ENCODE peak calls at places on chromosomes 13 and 19, in eight cellular contexts. L is PC-3, U is IMR-90, H is H9, J is neural progenitor cell, Z is neuronal stem cell, Y is OCI-LY7, S is HepG2. D is an unnamed sample.

GRCh38 chr19:35754365-35755139 is 2.3 kb downstream of the HSPB6 start:
- DNase-seq in L (no peak), U (no peak), H (peak), J (no peak), Z (no peak), Y (no peak), S (no peak), D (no peak)

GRCh38 chr13:110616103-110617101 is 1.1 kb downstream of the NAXD start:
- DNase-seq in L (peak), U (peak), H (no peak), J (peak), Z (peak), Y (peak), S (peak), D (no peak)

GRCh38 chr13:37680137-37680536 is 81.6 kb upstream of the POSTN start:
- DNase-seq in L (no peak), U (no peak), H (no peak), J (no peak), Z (no peak), Y (no peak), S (no peak), D (no peak)

GRCh38 chr19:37999309-38000213 is 92.6 kb downstream of the SIPA1L3 start:
- DNase-seq in L (peak), U (peak), H (no peak), J (no peak), Z (no peak), Y (no peak), S (no peak), D (no peak)

GRCh38 chr19:46381746-46382345 is 31.5 kb downstream of the CCDC8 start:
- DNase-seq in L (no peak), U (no peak), H (peak), J (no peak), Z (no peak), Y (no peak), S (no peak), D (no peak)

GRCh38 chr13:113916330-113916815 is 52.5 kb upstream of the GAS6 start:
- DNase-seq in L (no peak), U (peak), H (peak), J (no peak), Z (no peak), Y (no peak), S (no peak), D (no peak)

GRCh38 chr19:58395220-58395978 is at the start of gene RNF225:
- DNase-seq in L (peak), U (no peak), H (peak), J (no peak), Z (no peak), Y (no peak), S (no peak), D (no peak)

GRCh38 chr19:49152218-49152550 is 3.0 kb downstream of the HRC start:
- DNase-seq in L (no peak), U (no peak), H (no peak), J (no peak), Z (no peak), Y (no peak), S (no peak), D (no peak)

GRCh38 chr13:84446972-84447700 is 564.9 kb upstream of the SLITRK1 start:
- DNase-seq in L (no peak), U (no peak), H (no peak), J (no peak), Z (no peak), Y (no peak), S (no peak), D (no peak)

GRCh38 chr19:37127999-37128820 is 44.3 kb downstream of the ZNF585A start:
- DNase-seq in L (no peak), U (no peak), H (no peak), J (no peak), Z (no peak), Y (peak), S (no peak), D (no peak)

GRCh38 chr19:55590621-55591020 is 8.7 kb downstream of the FIZ1 start:
- DNase-seq in L (peak), U (no peak), H (peak), J (peak), Z (no peak), Y (peak), S (no peak), D (no peak)

GRCh38 chr19:45999653-46000121 is 4.4 kb downstream of the CCDC61 start:
- DNase-seq in L (no peak), U (peak), H (peak), J (peak), Z (no peak), Y (no peak), S (no peak), D (no peak)

GRCh38 chr13:21344662-21345176 is 114.4 kb downstream of the ZDHHC20 start:
- DNase-seq in L (no peak), U (no peak), H (no peak), J (no peak), Z (no peak), Y (peak), S (no peak), D (no peak)

GRCh38 chr19:12757544-12758274 is 6.1 kb downstream of the BEST2 start:
- DNase-seq in L (peak), U (peak), H (peak), J (peak), Z (peak), Y (peak), S (peak), D (no peak)

GRCh38 chr13:113848020-113848419 is 15.9 kb downstream of the GAS6 start:
- DNase-seq in L (no peak), U (no peak), H (peak), J (no peak), Z (no peak), Y (no peak), S (no peak), D (no peak)

GRCh38 chr19:48926909-48927308 is 6.6 kb upstream of the DHDH start:
- DNase-seq in L (peak), U (peak), H (no peak), J (no peak), Z (no peak), Y (no peak), S (no peak), D (no peak)

GRCh38 chr13:86870388-86870966 is 800.7 kb upstream of the SLITRK5 start:
- DNase-seq in L (peak), U (peak), H (no peak), J (peak), Z (no peak), Y (peak), S (peak), D (no peak)

GRCh38 chr19:50705422-50706019 is 14.1 kb downstream of the SHANK1 start:
- DNase-seq in L (peak), U (peak), H (peak), J (peak), Z (no peak), Y (peak), S (peak), D (peak)

GRCh38 chr13:110913322-110913721 is 1.5 kb downstream of the ANKRD10 start:
- DNase-seq in L (peak), U (peak), H (no peak), J (peak), Z (no peak), Y (peak), S (peak), D (no peak)

GRCh38 chr13:109762791-109763190 is 23.6 kb downstream of the IRS2 start:
- DNase-seq in L (no peak), U (no peak), H (no peak), J (no peak), Z (no peak), Y (no peak), S (no peak), D (no peak)

GRCh38 chr13:27000686-27001085 is 170.9 kb downstream of the USP12 start:
- DNase-seq in L (no peak), U (no peak), H (no peak), J (no peak), Z (no peak), Y (no peak), S (no peak), D (no peak)

GRCh38 chr13:83881031-83881727 is 1.1 kb downstream of the SLITRK1 start:
- DNase-seq in L (no peak), U (no peak), H (no peak), J (peak), Z (no peak), Y (no peak), S (no peak), D (no peak)

GRCh38 chr13:24511019-24511823 is 1.4 kb downstream of the PARP4 start:
- DNase-seq in L (peak), U (peak), H (peak), J (peak), Z (no peak), Y (peak), S (peak), D (peak)

GRCh38 chr19:49057636-49058234 is at the start of gene CGB7:
- DNase-seq in L (peak), U (peak), H (peak), J (peak), Z (peak), Y (no peak), S (peak), D (no peak)

GRCh38 chr13:25847145-25847544 is 204.7 kb downstream of the SHISA2 start:
- DNase-seq in L (no peak), U (no peak), H (no peak), J (no peak), Z (no peak), Y (no peak), S (no peak), D (peak)

GRCh38 chr19:29770653-29771052 is 41.1 kb upstream of the CCNE1 start:
- DNase-seq in L (no peak), U (no peak), H (no peak), J (no peak), Z (no peak), Y (no peak), S (no peak), D (no peak)

GRCh38 chr13:41891119-41891518 is 69.8 kb downstream of the VWA8 start:
- DNase-seq in L (no peak), U (no peak), H (no peak), J (no peak), Z (no peak), Y (no peak), S (no peak), D (no peak)

GRCh38 chr19:35220315-35220921 is 8.1 kb downstream of the FAM187B start:
- DNase-seq in L (no peak), U (no peak), H (no peak), J (no peak), Z (no peak), Y (no peak), S (no peak), D (no peak)

GRCh38 chr13:33069365-33069764 is 53.1 kb downstream of the KL start:
- DNase-seq in L (peak), U (no peak), H (no peak), J (no peak), Z (no peak), Y (peak), S (no peak), D (no peak)

GRCh38 chr19:38079926-38080380 is 144.1 kb downstream of the DPF1 start:
- DNase-seq in L (peak), U (peak), H (no peak), J (no peak), Z (no peak), Y (peak), S (peak), D (peak)

GRCh38 chr13:102597029-102598015 is 536 bp downstream of the TPP2 start:
- DNase-seq in L (peak), U (peak), H (no peak), J (peak), Z (peak), Y (peak), S (no peak), D (no peak)

DNA sequence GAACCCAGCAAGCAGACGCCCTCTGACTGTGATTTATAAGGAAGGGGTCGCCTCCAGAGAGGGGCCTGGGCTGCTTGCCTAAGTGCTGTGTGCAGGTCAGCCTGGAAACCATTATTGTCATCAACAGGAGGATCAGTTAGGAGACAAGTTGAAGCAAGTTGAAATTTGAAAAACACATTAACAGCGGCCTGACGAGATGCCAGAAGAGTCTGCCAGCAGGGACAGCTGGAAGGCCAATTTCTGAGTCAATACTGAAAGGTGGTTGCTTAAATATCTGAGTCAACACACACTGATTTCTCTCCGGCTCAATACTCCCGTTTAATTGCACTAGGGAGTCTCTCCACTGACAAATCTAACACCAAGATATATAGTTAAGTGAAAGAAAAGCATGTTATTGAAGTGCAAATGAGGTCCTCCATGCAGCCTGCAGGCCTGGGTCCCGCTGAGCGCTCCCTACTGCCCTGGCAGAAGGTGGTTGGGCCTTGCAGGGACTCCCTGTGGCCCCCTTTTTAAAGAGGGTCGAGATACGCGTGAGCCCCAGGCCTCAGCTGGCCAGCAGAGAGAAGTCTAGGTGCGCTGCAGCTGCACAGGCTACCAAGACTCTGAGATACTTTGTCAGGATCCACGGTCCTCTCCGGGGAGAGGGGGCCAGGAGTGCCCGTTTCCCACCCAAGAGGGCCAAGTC is 91.1 kb downstream of the RNASEH2B start:
- DNase-seq in L (peak), U (peak), H (no peak), J (no peak), Z (no peak), Y (no peak), S (no peak), D (no peak)
- H2AFZ ChIP-seq in L (no peak), U (no peak), H (no peak), J (no peak), Z (no peak), Y (no peak), S (no peak), D (no peak)

GRCh38 chr13:66359910-66360552 is 870.1 kb downstream of the PCDH9 start:
- DNase-seq in L (no peak), U (no peak), H (no peak), J (no peak), Z (no peak), Y (no peak), S (no peak), D (no peak)

GRCh38 chr13:66362485-66362884 is 867.7 kb downstream of the PCDH9 start:
- DNase-seq in L (no peak), U (peak), H (no peak), J (no peak), Z (no peak), Y (no peak), S (no peak), D (no peak)

GRCh38 chr13:66354880-66355279 is 875.3 kb downstream of the PCDH9 start:
- DNase-seq in L (no peak), U (no peak), H (no peak), J (no peak), Z (no peak), Y (no peak), S (no peak), D (no peak)

GRCh38 chr13:66358564-66358963 is 871.6 kb downstream of the PCDH9 start:
- DNase-seq in L (no peak), U (no peak), H (no peak), J (no peak), Z (no peak), Y (no peak), S (no peak), D (no peak)

DNA sequence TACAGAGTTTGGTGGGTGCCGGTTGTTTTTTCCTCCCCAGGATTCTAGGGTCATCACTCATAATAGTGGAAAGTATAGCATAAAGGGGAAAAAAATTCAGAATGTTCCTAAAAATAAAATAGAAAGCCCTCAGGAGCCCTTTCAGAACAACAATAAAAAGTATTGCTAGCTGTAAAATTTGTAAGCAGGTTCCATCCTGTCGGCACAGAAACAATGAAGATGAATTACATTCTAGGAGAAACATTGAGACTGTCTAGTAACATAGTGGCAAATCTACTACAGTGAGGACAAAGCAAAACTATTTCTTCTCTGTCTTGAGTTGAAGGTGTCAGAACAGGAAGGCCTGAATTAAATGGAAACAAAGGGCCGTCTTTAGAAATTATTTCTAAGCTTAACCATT is 870.7 kb downstream of the PCDH9 start:
- DNase-seq in L (no peak), U (no peak), H (no peak), J (no peak), Z (no peak), Y (no peak), S (no peak), D (no peak)
- H2AFZ ChIP-seq in L (no peak), U (no peak), H (no peak), J (no peak), Z (peak), Y (no peak), S (no peak), D (no peak)

GRCh38 chr13:49629196-49629938 is 1.1 kb downstream of the ARL11 start:
- DNase-seq in L (no peak), U (no peak), H (no peak), J (no peak), Z (no peak), Y (peak), S (no peak), D (no peak)
- H2AFZ ChIP-seq in L (no peak), U (no peak), H (no peak), J (no peak), Z (no peak), Y (no peak), S (no peak), D (no peak)

GRCh38 chr19:926595-927043 is 784 bp downstream of the ARID3A start:
- DNase-seq in L (peak), U (no peak), H (no peak), J (peak), Z (no peak), Y (peak), S (no peak), D (no peak)
- H2AFZ ChIP-seq in L (peak), U (no peak), H (no peak), J (no peak), Z (peak), Y (no peak), S (no peak), D (no peak)

GRCh38 chr19:13872339-13872694 is 4.6 kb upstream of the NANOS3 start:
- DNase-seq in L (no peak), U (no peak), H (no peak), J (no peak), Z (no peak), Y (no peak), S (no peak), D (no peak)
- H2AFZ ChIP-seq in L (no peak), U (peak), H (no peak), J (no peak), Z (peak), Y (no peak), S (no peak), D (no peak)

GRCh38 chr19:40799558-40800338 is 757 bp downstream of the EGLN2 start:
- DNase-seq in L (no peak), U (no peak), H (no peak), J (peak), Z (no peak), Y (peak), S (no peak), D (no peak)
- H2AFZ ChIP-seq in L (no peak), U (peak), H (no peak), J (no peak), Z (peak), Y (no peak), S (no peak), D (peak)

GRCh38 chr13:48412100-48412556 is 785 bp downstream of the LPAR6 start:
- DNase-seq in L (peak), U (peak), H (no peak), J (no peak), Z (no peak), Y (no peak), S (no peak), D (no peak)

GRCh38 chr13:48411281-48412099 is 1.4 kb downstream of the LPAR6 start:
- DNase-seq in L (peak), U (peak), H (no peak), J (peak), Z (no peak), Y (no peak), S (no peak), D (no peak)

GRCh38 chr13:48414501-48414900 is 1.6 kb upstream of the LPAR6 start:
- DNase-seq in L (no peak), U (no peak), H (no peak), J (no peak), Z (no peak), Y (no peak), S (no peak), D (no peak)

GRCh38 chr13:48412881-48413351 is at the start of gene LPAR6:
- DNase-seq in L (peak), U (peak), H (peak), J (peak), Z (no peak), Y (no peak), S (peak), D (no peak)

DNA sequence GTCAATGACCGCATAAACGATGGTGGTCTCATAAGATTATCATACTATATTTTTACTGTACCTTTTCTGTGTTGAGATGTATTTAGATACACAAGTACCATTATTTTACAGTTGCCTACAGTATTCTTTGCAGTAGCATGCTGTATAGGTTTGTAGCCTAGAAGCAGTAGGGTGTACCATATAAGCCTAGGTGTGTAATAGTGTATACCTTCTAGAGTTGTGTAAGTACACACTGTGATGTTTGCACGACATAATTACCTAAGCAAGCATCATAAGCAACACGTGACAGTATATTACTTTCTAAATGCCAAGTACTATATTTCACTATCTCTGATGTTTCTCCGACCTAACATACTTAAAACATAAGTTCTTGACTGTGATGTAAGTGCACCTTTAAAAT is 2.7 kb downstream of the LPAR6 start:
- DNase-seq in L (no peak), U (no peak), H (no peak), J (no peak), Z (no peak), Y (no peak), S (no peak), D (no peak)
- H2AFZ ChIP-seq in L (no peak), U (no peak), H (no peak), J (no peak), Z (no peak), Y (no peak), S (no peak), D (no peak)

GRCh38 chr13:46324976-46325375 is 62.1 kb downstream of the RUBCNL start:
- DNase-seq in L (no peak), U (no peak), H (no peak), J (no peak), Z (no peak), Y (no peak), S (no peak), D (no peak)
- H2AFZ ChIP-seq in L (no peak), U (no peak), H (no peak), J (no peak), Z (no peak), Y (no peak), S (no peak), D (no peak)

DNA sequence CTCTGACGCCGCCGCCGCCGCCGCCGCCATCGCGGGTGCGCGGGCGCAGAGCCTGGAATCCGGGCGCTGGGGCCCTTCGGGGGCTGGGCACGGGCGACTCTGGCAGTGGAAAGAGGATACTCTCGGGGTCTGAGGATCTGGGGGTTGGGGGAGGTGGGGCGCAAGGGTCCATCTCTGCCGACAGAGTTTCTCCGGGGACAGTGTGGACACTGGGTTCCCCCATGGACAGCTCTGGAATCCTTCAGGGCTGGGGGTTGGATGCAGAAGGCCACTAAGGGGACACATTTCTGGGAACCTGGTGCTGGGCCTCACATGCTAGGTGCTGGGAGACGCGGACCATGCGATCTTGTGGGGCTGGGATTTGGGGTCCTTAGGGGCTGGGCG is 2.3 kb downstream of the TGFBR3L start:
- DNase-seq in L (no peak), U (no peak), H (no peak), J (no peak), Z (no peak), Y (no peak), S (no peak), D (no peak)
- H2AFZ ChIP-seq in L (peak), U (peak), H (no peak), J (peak), Z (peak), Y (no peak), S (no peak), D (no peak)